ENCODE peak calls at places on chromosomes 6 and 20, in eight cellular contexts. G is IMR-90, P is HCT116, R is GM12878, L is H1, B is SK-N-SH, E is K562, F is HepG2. M is an unnamed sample.

GRCh38 chr6:12878741-12879140 is 162.2 kb downstream of the PHACTR1 start:
- DNase-seq in P (no peak), R (no peak), G (no peak), B (no peak), L (no peak), E (no peak), F (no peak), M (no peak)

GRCh38 chr20:50305636-50306477 is 115.2 kb downstream of the CEBPB start:
- DNase-seq in L (no peak), F (peak), G (no peak), P (no peak), B (peak), E (peak), R (no peak), M (peak)

GRCh38 chr6:33860006-33860405 is 56.2 kb upstream of the MLN start:
- DNase-seq in E (no peak), P (no peak), G (no peak), R (no peak), F (no peak), B (no peak), L (no peak), M (no peak)

GRCh38 chr6:140671926-140672325 is 1297.5 kb upstream of the CITED2 start:
- DNase-seq in R (no peak), B (no peak), P (peak), L (no peak), E (no peak), F (no peak), G (no peak), M (peak)

GRCh38 chr6:41577865-41578713 is 31.9 kb downstream of the FOXP4 start:
- DNase-seq in B (peak), R (no peak), E (peak), G (peak), P (peak), F (peak), L (no peak), M (no peak)

GRCh38 chr6:39166189-39166917 is 51.4 kb upstream of the SAYSD1 start:
- DNase-seq in F (peak), R (peak), B (peak), P (peak), G (peak), E (peak), L (peak), M (peak)

GRCh38 chr6:83221886-83222479 is 28.8 kb downstream of the RWDD2A start:
- DNase-seq in P (peak), B (peak), L (no peak), G (peak), R (no peak), F (peak), E (no peak), M (peak)

GRCh38 chr20:4684837-4685413 is 36.8 kb upstream of the PRND start:
- DNase-seq in P (peak), G (peak), B (no peak), E (no peak), L (no peak), R (no peak), F (peak), M (peak)

GRCh38 chr6:20919677-20920385 is 385.6 kb downstream of the CDKAL1 start:
- DNase-seq in P (no peak), F (no peak), L (no peak), G (peak), B (no peak), R (peak), E (no peak), M (no peak)

GRCh38 chr6:129651291-129651691 is 58.7 kb downstream of the ARHGAP18 start:
- DNase-seq in L (no peak), E (no peak), R (no peak), B (no peak), P (no peak), F (peak), G (no peak), M (no peak)

DNA sequence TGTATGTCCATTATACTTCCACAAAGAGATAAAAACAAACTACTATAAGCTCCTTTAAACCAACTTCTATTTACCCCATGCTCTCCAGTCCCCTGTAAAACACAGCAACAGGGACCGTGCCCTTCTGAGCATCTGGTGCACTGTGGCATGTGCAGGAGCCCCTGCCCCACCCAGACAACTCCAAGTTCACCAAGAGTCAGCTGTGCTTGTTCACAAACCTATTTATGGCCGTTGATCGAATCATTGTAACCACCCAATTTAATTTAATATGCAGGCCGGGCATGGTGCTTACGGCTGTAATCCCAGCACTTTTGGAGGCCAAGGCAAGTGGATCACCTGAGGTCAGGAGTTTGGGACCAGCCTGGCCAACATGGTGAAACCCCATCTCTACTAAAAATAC is 13.7 kb upstream of the BLCAP start:
- DNase-seq in F (no peak), L (no peak), P (no peak), R (no peak), E (no peak), G (no peak), B (no peak), M (no peak)
- TF ChIP-seq RAD21 in F (no peak), L (no peak), P (no peak), R (no peak), E (no peak), G (no peak), B (no peak), M (no peak)

GRCh38 chr6:11332463-11332862 is 100.0 kb upstream of the NEDD9 start:
- DNase-seq in P (no peak), R (no peak), B (no peak), E (no peak), G (no peak), L (no peak), F (no peak), M (no peak)
- TF ChIP-seq RAD21 in P (no peak), R (no peak), B (no peak), E (no peak), G (no peak), L (no peak), F (no peak), M (no peak)

GRCh38 chr20:35883778-35884540 is 70.3 kb downstream of the SCAND1 start:
- DNase-seq in F (peak), E (peak), L (peak), R (no peak), B (peak), P (peak), G (peak), M (peak)
- TF ChIP-seq RAD21 in F (peak), E (peak), L (peak), R (peak), B (peak), P (peak), G (peak), M (peak)

DNA sequence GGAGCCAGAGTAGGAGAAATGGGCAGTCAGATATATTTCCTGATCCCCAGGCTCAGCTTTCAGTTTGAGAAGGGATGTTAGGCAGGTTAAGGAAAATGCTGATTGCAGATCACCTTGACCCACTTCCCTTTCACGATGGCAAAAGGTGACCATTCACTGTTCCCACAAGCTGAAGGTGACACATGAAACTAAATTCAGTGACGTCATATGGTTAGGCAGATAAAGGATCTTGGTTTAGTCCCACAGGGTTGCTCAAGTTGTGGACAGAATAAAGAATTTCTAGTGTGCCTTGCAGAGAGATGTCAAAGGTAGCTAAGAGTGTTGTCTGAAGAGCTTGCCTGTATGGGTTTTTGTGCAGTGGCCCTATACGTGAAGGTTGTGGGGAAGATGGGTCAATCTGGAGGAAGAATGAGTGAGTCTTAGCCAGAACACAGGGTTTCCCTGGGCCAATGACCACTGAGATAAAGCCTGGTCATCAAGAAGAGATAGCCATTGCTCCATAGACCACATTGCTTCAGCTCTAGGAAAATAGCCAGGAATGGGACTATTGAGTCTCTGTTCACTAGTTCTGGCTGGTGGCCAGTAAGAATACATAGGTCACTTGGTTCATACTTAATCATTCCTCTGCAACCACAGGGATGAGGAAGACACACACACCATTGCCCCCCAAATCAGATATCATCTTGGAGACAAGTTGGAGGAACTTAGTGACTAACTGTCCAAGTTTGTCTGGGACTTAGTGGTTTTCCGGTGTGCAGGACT is 148.5 kb upstream of the ATXN1 start:
- DNase-seq in E (no peak), P (no peak), G (peak), B (no peak), L (no peak), F (no peak), R (no peak), M (no peak)
- TF ChIP-seq RAD21 in E (no peak), P (no peak), G (no peak), B (no peak), L (no peak), F (no peak), R (no peak), M (no peak)

DNA sequence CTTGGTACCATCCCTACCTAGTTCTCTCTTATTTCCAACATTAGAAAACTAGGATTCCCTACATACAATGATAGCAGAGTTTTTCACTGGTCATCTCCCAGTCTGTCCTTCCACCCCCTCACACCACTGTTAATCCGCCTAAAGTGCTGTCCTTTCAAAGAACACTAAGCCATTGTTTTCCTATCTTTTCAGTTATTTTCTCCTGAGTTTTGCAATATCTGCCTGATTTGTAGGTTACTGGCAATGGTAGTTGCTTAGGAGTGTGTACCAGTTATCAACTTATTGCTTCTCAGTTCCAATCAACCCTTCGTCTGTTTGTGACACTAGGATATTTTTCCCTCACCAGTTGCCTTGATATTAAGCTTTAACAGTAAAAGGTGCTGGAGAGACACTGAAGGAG is 135.0 kb downstream of the EPM2A start:
- DNase-seq in P (no peak), R (no peak), L (no peak), F (peak), G (no peak), E (no peak), B (no peak), M (no peak)
- TF ChIP-seq RAD21 in P (no peak), R (no peak), L (no peak), F (no peak), G (no peak), E (no peak), B (no peak), M (no peak)

GRCh38 chr6:19231878-19232519 is 605.2 kb upstream of the ID4 start:
- DNase-seq in G (no peak), P (no peak), E (no peak), B (no peak), F (no peak), R (no peak), L (no peak), M (no peak)
- TF ChIP-seq RAD21 in G (no peak), P (no peak), E (no peak), B (no peak), F (no peak), R (no peak), L (no peak), M (no peak)

GRCh38 chr6:56555438-56555872 is 87.2 kb downstream of the DST start:
- DNase-seq in F (no peak), R (no peak), P (no peak), G (peak), B (no peak), E (no peak), L (no peak), M (no peak)
- TF ChIP-seq RAD21 in F (no peak), R (no peak), P (no peak), G (no peak), B (no peak), E (no peak), L (no peak), M (no peak)

M was measured in A549.